ENCODE peak calls at places on chromosomes 2 and 18, in four cellular contexts. U is lower leg skin, M is cardiac fibroblast, Y is epithelial cell of esophagus. N is an unnamed sample.
A peak's percentile ranks its signal among the peaks of the same experiment; 100 is the strongest.

GRCh38 chr2:234588054-234588430 is 91.2 kb upstream of the ARL4C start:
- DNase-seq in Y (no peak), M (no peak), U (no peak), N (no peak)

GRCh38 chr2:200199576-200200263 is 106.8 kb upstream of the SPATS2L start:
- DNase-seq in Y (peak; percentile 43), U (no peak), M (no peak), N (no peak)

GRCh38 chr2:47520302-47520630 is 117.3 kb downstream of the MSH2 start:
- DNase-seq in U (no peak), Y (no peak), M (no peak), N (no peak)

GRCh38 chr2:210915912-210916311 is 359.5 kb downstream of the CPS1 start:
- DNase-seq in M (no peak), Y (no peak), U (no peak), N (no peak)

GRCh38 chr18:55781481-55781957 is 193.5 kb upstream of the TCF4 start:
- DNase-seq in M (peak; percentile 93), Y (peak; percentile 82), U (no peak), N (peak; percentile 36)

GRCh38 chr2:190318931-190319556 is 582 bp downstream of the HIBCH start:
- DNase-seq in M (no peak), Y (peak; percentile 25), U (no peak), N (peak; percentile 18)

GRCh38 chr2:45494275-45494977 is 116.6 kb downstream of the SRBD1 start:
- DNase-seq in M (peak; percentile 92), U (no peak), Y (peak; percentile 73), N (no peak)

GRCh38 chr2:129936334-129936934 is 43.0 kb upstream of the RAB6C start:
- DNase-seq in M (no peak), Y (no peak), U (peak; percentile 90), N (no peak)

GRCh38 chr2:226478121-226478809 is 321.4 kb downstream of the IRS1 start:
- DNase-seq in Y (peak; percentile 62), M (peak; percentile 91), U (no peak), N (peak; percentile 90)

GRCh38 chr2:187581125-187581896 is 27.1 kb upstream of the TFPI start:
- DNase-seq in M (peak; percentile 75), U (no peak), Y (peak; percentile 55), N (no peak)

GRCh38 chr2:95346236-95346737 is 49.1 kb downstream of the KCNIP3 start:
- DNase-seq in U (peak; percentile 88), Y (peak; percentile 49), M (peak; percentile 40), N (no peak)

GRCh38 chr2:162018530-162018929 is 55.5 kb downstream of the DPP4 start:
- DNase-seq in U (no peak), M (no peak), Y (no peak), N (no peak)

GRCh38 chr2:106158871-106159270 is 35.2 kb downstream of the UXS1 start:
- DNase-seq in Y (no peak), U (no peak), M (no peak), N (no peak)

GRCh38 chr2:118056165-118056534 is 32.1 kb upstream of the INSIG2 start:
- DNase-seq in U (no peak), M (no peak), Y (no peak), N (no peak)

GRCh38 chr18:11310476-11311086 is 161.2 kb upstream of the PIEZO2 start:
- DNase-seq in Y (peak; percentile 23), U (no peak), M (peak; percentile 59), N (peak; percentile 73)

GRCh38 chr2:66915237-66915636 is 480.3 kb downstream of the MEIS1 start:
- DNase-seq in U (no peak), Y (no peak), M (peak; percentile 19), N (no peak)

GRCh38 chr2:241649414-241649813 is 11.9 kb downstream of the ATG4B start:
- DNase-seq in M (no peak), Y (no peak), U (no peak), N (no peak)

GRCh38 chr2:33093293-33093692 is 146.5 kb downstream of the LTBP1 start:
- DNase-seq in M (no peak), U (no peak), Y (no peak), N (no peak)

GRCh38 chr2:159153463-159153862 is 133.0 kb downstream of the WDSUB1 start:
- DNase-seq in M (no peak), Y (peak; percentile 89), U (no peak), N (no peak)

GRCh38 chr2:239816571-239816970 is 208.6 kb downstream of the NDUFA10 start:
- DNase-seq in M (no peak), U (no peak), Y (no peak), N (no peak)

GRCh38 chr2:143121957-143122356 is 7.3 kb upstream of the ARHGAP15 start:
- DNase-seq in Y (no peak), U (no peak), M (no peak), N (no peak)

GRCh38 chr2:180679693-180680092 is 300.7 kb upstream of the UBE2E3 start:
- DNase-seq in U (no peak), Y (peak; percentile 56), M (no peak), N (no peak)

GRCh38 chr2:118046628-118047210 is 32.8 kb upstream of the CCDC93 start:
- DNase-seq in Y (peak; percentile 50), M (peak; percentile 67), U (no peak), N (peak; percentile 4)

GRCh38 chr2:223648755-223649154 is 46.6 kb upstream of the SCG2 start:
- DNase-seq in U (no peak), M (no peak), Y (no peak), N (no peak)

GRCh38 chr18:49225160-49225559 is 235.3 kb downstream of the DYM start:
- DNase-seq in Y (no peak), M (peak; percentile 32), U (no peak), N (no peak)

GRCh38 chr18:36012891-36013290 is 40.4 kb downstream of the RMP24 start:
- DNase-seq in M (no peak), Y (no peak), U (no peak), N (no peak)

GRCh38 chr2:101558740-101559508 is 84.0 kb upstream of the RFX8 start:
- DNase-seq in U (no peak), M (peak; percentile 77), Y (peak; percentile 12), N (no peak)

GRCh38 chr2:64649013-64649484 is 4.7 kb downstream of the SERTAD2 start:
- DNase-seq in M (no peak), Y (no peak), U (no peak), N (peak; percentile 61)

GRCh38 chr2:51194656-51195055 is 162.7 kb upstream of the NRXN1 start:
- DNase-seq in U (no peak), Y (no peak), M (no peak), N (no peak)

GRCh38 chr2:160437273-160437672 is 56.3 kb downstream of the RBMS1 start:
- DNase-seq in U (no peak), Y (no peak), M (no peak), N (no peak)

GRCh38 chr2:208179028-208179609 is 10.7 kb downstream of the C2orf80 start:
- DNase-seq in Y (no peak), M (no peak), U (no peak), N (peak; percentile 75)

GRCh38 chr2:55810621-55811020 is 113.0 kb downstream of the EFEMP1 start:
- DNase-seq in M (peak; percentile 58), U (no peak), Y (no peak), N (no peak)

DNA sequence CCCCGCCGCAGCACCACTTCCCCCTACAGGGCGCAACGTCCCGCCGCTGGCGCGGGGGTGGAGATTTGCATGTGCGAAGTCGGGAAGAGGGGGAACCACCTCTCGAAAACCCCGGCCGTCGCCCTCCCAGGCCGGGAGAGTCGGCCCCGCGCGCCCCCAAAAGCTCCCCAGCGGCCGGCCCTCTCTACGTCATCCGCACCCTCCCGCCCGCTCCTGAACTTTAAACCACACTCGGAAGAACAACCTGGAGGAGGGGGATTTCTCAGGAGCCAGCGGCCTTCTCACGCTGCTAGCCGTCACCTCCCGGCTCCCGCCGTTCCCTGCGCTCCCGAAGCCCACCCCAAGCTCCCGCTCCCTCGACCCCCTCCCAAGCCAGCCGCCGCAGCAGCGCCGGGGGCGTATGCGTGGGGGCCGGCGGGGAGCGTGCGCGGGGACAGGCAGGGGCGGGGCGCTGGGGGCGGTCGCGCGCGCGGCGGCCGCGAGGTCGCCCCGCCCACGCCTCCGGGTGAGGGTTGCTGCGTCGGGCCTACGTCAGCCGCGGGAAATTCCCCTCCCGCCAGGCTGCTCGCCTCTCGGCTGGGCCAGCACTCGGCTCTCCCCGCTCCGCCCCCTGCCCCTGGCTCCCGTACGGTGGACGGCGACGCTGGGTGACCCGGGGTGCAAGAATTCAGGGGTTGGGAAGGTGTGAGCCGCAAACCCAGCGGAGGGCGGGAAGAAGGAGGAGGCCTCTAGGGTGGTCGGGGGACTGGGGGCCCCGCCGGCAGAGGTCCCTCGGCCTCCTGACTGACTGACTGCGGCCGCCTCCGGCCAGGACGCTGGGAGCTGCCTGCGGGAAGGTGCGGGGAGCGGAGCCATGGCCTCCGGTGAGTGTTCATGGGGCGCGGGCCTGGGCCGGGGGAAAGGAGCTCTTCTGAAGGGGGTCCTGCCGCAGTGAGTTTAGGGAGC is at the start of gene REL:
- DNase-seq in Y (peak; percentile 92), M (peak; percentile 87), U (peak; percentile 97), N (peak; percentile 95)
- TF ChIP-seq CTCF in Y (peak; percentile 20), M (peak; percentile 36), U (no peak), N (peak; percentile 40)

GRCh38 chr2:214311031-214311533 is 99.8 kb upstream of the VWC2L start:
- DNase-seq in M (no peak), Y (no peak), U (no peak), N (peak; percentile 37)
- TF ChIP-seq CTCF in M (no peak), Y (no peak), U (no peak), N (peak; percentile 72)

GRCh38 chr2:25257931-25258771 is 83.6 kb downstream of the DNMT3A start:
- DNase-seq in Y (no peak), U (no peak), M (no peak), N (no peak)
- TF ChIP-seq CTCF in Y (no peak), U (no peak), M (no peak), N (no peak)

GRCh38 chr2:76083248-76083647 is 372.5 kb upstream of the GCFC2 start:
- DNase-seq in M (no peak), Y (no peak), U (no peak), N (no peak)
- TF ChIP-seq CTCF in M (no peak), Y (no peak), U (no peak), N (no peak)

GRCh38 chr18:27007880-27008279 is 142.4 kb upstream of the AQP4 start:
- DNase-seq in Y (peak; percentile 74), M (no peak), U (no peak), N (no peak)
- TF ChIP-seq CTCF in Y (no peak), M (no peak), U (no peak), N (no peak)

DNA sequence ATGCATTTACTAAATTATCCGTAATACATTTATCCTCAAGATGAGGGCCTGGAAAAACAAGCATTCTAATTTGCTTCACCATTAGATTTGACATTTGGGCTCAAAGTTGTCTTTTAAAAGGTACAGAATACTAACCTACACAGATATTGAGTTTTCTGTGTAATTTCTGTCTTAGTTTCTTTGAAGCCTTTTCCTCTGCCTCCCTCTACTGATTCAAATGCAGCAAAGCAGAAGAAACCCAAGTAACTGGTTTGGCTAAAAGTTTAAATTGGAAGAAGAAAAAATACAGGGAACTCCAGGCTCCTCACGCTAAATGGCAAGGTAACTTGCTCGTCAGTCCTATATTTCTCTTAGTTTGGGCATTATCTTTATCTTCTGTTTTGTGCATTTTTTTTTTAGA is 53.3 kb upstream of the SLC5A7 start:
- DNase-seq in M (peak; percentile 34), Y (peak; percentile 17), U (no peak), N (no peak)
- TF ChIP-seq CTCF in M (peak; percentile 42), Y (peak; percentile 60), U (no peak), N (peak; percentile 49)

GRCh38 chr18:50866765-50867164 is 12.2 kb upstream of the ME2 start:
- DNase-seq in M (peak; percentile 41), U (no peak), Y (no peak), N (no peak)
- TF ChIP-seq CTCF in M (peak; percentile 8), U (no peak), Y (peak; percentile 14), N (no peak)

GRCh38 chr18:7164610-7165009 is 47.0 kb upstream of the LAMA1 start:
- DNase-seq in Y (peak; percentile 14), U (no peak), M (peak; percentile 37), N (peak; percentile 50)
- TF ChIP-seq CTCF in Y (peak; percentile 34), U (no peak), M (peak; percentile 30), N (peak; percentile 28)

N was measured in Caco-2.